ENCODE peak calls at places on chromosomes 13 and 19, in six cellular contexts. One of them, this sample, is unnamed.

GRCh38 chr19:12596485-12596884 is 14.1 kb downstream of the ZNF490 start:
- DNase-seq in cardiac muscle cell: no peak
- DNase-seq in GM12865: no peak
- DNase-seq in A549: no peak
- DNase-seq in cardiac fibroblast: no peak
- DNase-seq in CD8-positive, alpha-beta T cell: no peak
- DNase-seq in this sample: no peak

GRCh38 chr13:108158746-108159145 is 56.6 kb downstream of the LIG4 start:
- DNase-seq in A549: no peak
- DNase-seq in cardiac fibroblast: no peak
- DNase-seq in GM12865: no peak
- DNase-seq in cardiac muscle cell: no peak
- DNase-seq in CD8-positive, alpha-beta T cell: no peak
- DNase-seq in this sample: no peak

GRCh38 chr19:35002037-35002535 is 2.0 kb downstream of the GRAMD1A start:
- DNase-seq in GM12865: no peak
- DNase-seq in cardiac muscle cell: no peak
- DNase-seq in cardiac fibroblast: no peak
- DNase-seq in A549: no peak
- DNase-seq in CD8-positive, alpha-beta T cell: no peak
- DNase-seq in this sample: no peak

GRCh38 chr19:3423183-3423829 is 56.9 kb downstream of the NFIC start:
- DNase-seq in cardiac muscle cell: no peak
- DNase-seq in GM12865: no peak
- DNase-seq in A549: no peak
- DNase-seq in cardiac fibroblast: no peak
- DNase-seq in CD8-positive, alpha-beta T cell: no peak
- DNase-seq in this sample: peak

GRCh38 chr19:12665281-12665573 is 1.3 kb downstream of the MAN2B1 start:
- DNase-seq in GM12865: peak
- DNase-seq in CD8-positive, alpha-beta T cell: peak
- DNase-seq in cardiac muscle cell: no peak
- DNase-seq in cardiac fibroblast: no peak
- DNase-seq in A549: no peak
- DNase-seq in this sample: no peak

GRCh38 chr19:38769635-38770211 is 3.6 kb downstream of the LGALS7 start:
- DNase-seq in CD8-positive, alpha-beta T cell: peak
- DNase-seq in A549: peak
- DNase-seq in cardiac muscle cell: peak
- DNase-seq in cardiac fibroblast: peak
- DNase-seq in GM12865: peak
- DNase-seq in this sample: peak

GRCh38 chr19:39247701-39248664 is 673 bp downstream of the IFNL4 start:
- DNase-seq in cardiac muscle cell: peak
- DNase-seq in CD8-positive, alpha-beta T cell: no peak
- DNase-seq in cardiac fibroblast: no peak
- DNase-seq in A549: no peak
- DNase-seq in GM12865: no peak
- DNase-seq in this sample: no peak

GRCh38 chr13:41606646-41607045 is 149.3 kb downstream of the RGCC start:
- DNase-seq in cardiac fibroblast: no peak
- DNase-seq in GM12865: no peak
- DNase-seq in A549: no peak
- DNase-seq in CD8-positive, alpha-beta T cell: no peak
- DNase-seq in cardiac muscle cell: peak
- DNase-seq in this sample: no peak

GRCh38 chr13:48600374-48601364 is 53.1 kb upstream of the CYSLTR2 start:
- DNase-seq in cardiac muscle cell: no peak
- DNase-seq in A549: no peak
- DNase-seq in GM12865: no peak
- DNase-seq in cardiac fibroblast: peak
- DNase-seq in CD8-positive, alpha-beta T cell: no peak
- DNase-seq in this sample: peak

GRCh38 chr13:41236369-41236768 is 27.0 kb downstream of the MTRF1 start:
- DNase-seq in cardiac fibroblast: no peak
- DNase-seq in CD8-positive, alpha-beta T cell: no peak
- DNase-seq in GM12865: no peak
- DNase-seq in cardiac muscle cell: no peak
- DNase-seq in A549: no peak
- DNase-seq in this sample: no peak

GRCh38 chr13:53064721-53065120 is 36.1 kb downstream of the OLFM4 start:
- DNase-seq in A549: no peak
- DNase-seq in cardiac fibroblast: no peak
- DNase-seq in CD8-positive, alpha-beta T cell: no peak
- DNase-seq in cardiac muscle cell: no peak
- DNase-seq in GM12865: no peak
- DNase-seq in this sample: no peak

GRCh38 chr19:15288146-15288963 is 44.0 kb downstream of the BRD4 start:
- DNase-seq in cardiac fibroblast: no peak
- DNase-seq in CD8-positive, alpha-beta T cell: no peak
- DNase-seq in A549: no peak
- DNase-seq in GM12865: peak
- DNase-seq in cardiac muscle cell: no peak
- DNase-seq in this sample: no peak

GRCh38 chr13:44004881-44005280 is 125.2 kb downstream of the LACC1 start:
- DNase-seq in cardiac fibroblast: peak
- DNase-seq in A549: no peak
- DNase-seq in cardiac muscle cell: no peak
- DNase-seq in CD8-positive, alpha-beta T cell: no peak
- DNase-seq in GM12865: no peak
- DNase-seq in this sample: peak

GRCh38 chr19:3006075-3006767 is 22.9 kb downstream of the TLE2 start:
- DNase-seq in cardiac muscle cell: no peak
- DNase-seq in A549: peak
- DNase-seq in cardiac fibroblast: no peak
- DNase-seq in CD8-positive, alpha-beta T cell: peak
- DNase-seq in GM12865: peak
- DNase-seq in this sample: no peak

GRCh38 chr19:19661675-19662251 is 1.7 kb downstream of the ATP13A1 start:
- DNase-seq in CD8-positive, alpha-beta T cell: no peak
- DNase-seq in cardiac muscle cell: no peak
- DNase-seq in A549: no peak
- DNase-seq in cardiac fibroblast: no peak
- DNase-seq in GM12865: peak
- DNase-seq in this sample: no peak

GRCh38 chr13:48222358-48223015 is 10.5 kb upstream of the ITM2B start:
- DNase-seq in cardiac fibroblast: peak
- DNase-seq in A549: no peak
- DNase-seq in GM12865: no peak
- DNase-seq in CD8-positive, alpha-beta T cell: no peak
- DNase-seq in cardiac muscle cell: no peak
- DNase-seq in this sample: peak

GRCh38 chr13:108077284-108077683 is 138.1 kb downstream of the LIG4 start:
- DNase-seq in A549: no peak
- DNase-seq in GM12865: no peak
- DNase-seq in cardiac muscle cell: no peak
- DNase-seq in CD8-positive, alpha-beta T cell: no peak
- DNase-seq in cardiac fibroblast: no peak
- DNase-seq in this sample: no peak

GRCh38 chr19:14542721-14543328 is 13.4 kb downstream of the TECR start:
- DNase-seq in GM12865: no peak
- DNase-seq in cardiac muscle cell: no peak
- DNase-seq in cardiac fibroblast: no peak
- DNase-seq in CD8-positive, alpha-beta T cell: no peak
- DNase-seq in A549: no peak
- DNase-seq in this sample: peak

GRCh38 chr13:78657699-78658629 is 991 bp downstream of the OBI1 start:
- DNase-seq in CD8-positive, alpha-beta T cell: no peak
- DNase-seq in cardiac muscle cell: peak
- DNase-seq in cardiac fibroblast: peak
- DNase-seq in GM12865: peak
- DNase-seq in A549: no peak
- DNase-seq in this sample: peak

GRCh38 chr19:41937525-41937924 is 9.3 kb upstream of the ERFL start:
- DNase-seq in cardiac fibroblast: no peak
- DNase-seq in GM12865: no peak
- DNase-seq in CD8-positive, alpha-beta T cell: no peak
- DNase-seq in A549: no peak
- DNase-seq in cardiac muscle cell: no peak
- DNase-seq in this sample: no peak

GRCh38 chr19:31885280-31885853 is 460.0 kb upstream of the ZNF507 start:
- DNase-seq in CD8-positive, alpha-beta T cell: no peak
- DNase-seq in cardiac fibroblast: no peak
- DNase-seq in cardiac muscle cell: no peak
- DNase-seq in GM12865: no peak
- DNase-seq in A549: no peak
- DNase-seq in this sample: no peak

GRCh38 chr19:31883299-31883990 is 462.0 kb upstream of the ZNF507 start:
- DNase-seq in GM12865: no peak
- DNase-seq in cardiac fibroblast: no peak
- DNase-seq in cardiac muscle cell: no peak
- DNase-seq in A549: no peak
- DNase-seq in CD8-positive, alpha-beta T cell: no peak
- DNase-seq in this sample: no peak

GRCh38 chr19:31881988-31882387 is 463.4 kb upstream of the ZNF507 start:
- DNase-seq in A549: no peak
- DNase-seq in cardiac muscle cell: no peak
- DNase-seq in CD8-positive, alpha-beta T cell: no peak
- DNase-seq in GM12865: no peak
- DNase-seq in cardiac fibroblast: no peak
- DNase-seq in this sample: no peak

GRCh38 chr19:31880283-31880682 is 465.1 kb upstream of the ZNF507 start:
- DNase-seq in GM12865: no peak
- DNase-seq in cardiac muscle cell: no peak
- DNase-seq in CD8-positive, alpha-beta T cell: no peak
- DNase-seq in A549: no peak
- DNase-seq in cardiac fibroblast: no peak
- DNase-seq in this sample: no peak

GRCh38 chr19:31882709-31883108 is 462.7 kb upstream of the ZNF507 start:
- DNase-seq in cardiac muscle cell: no peak
- DNase-seq in cardiac fibroblast: no peak
- DNase-seq in GM12865: no peak
- DNase-seq in CD8-positive, alpha-beta T cell: no peak
- DNase-seq in A549: no peak
- DNase-seq in this sample: no peak
- TF ChIP-seq CTCF in cardiac muscle cell: no peak
- TF ChIP-seq CTCF in cardiac fibroblast: no peak
- TF ChIP-seq CTCF in GM12865: no peak
- TF ChIP-seq CTCF in CD8-positive, alpha-beta T cell: no peak
- TF ChIP-seq CTCF in A549: no peak
- TF ChIP-seq CTCF in this sample: no peak

GRCh38 chr19:33390120-33390907 is 16.8 kb downstream of the CEBPG start:
- DNase-seq in cardiac fibroblast: peak
- DNase-seq in A549: no peak
- DNase-seq in cardiac muscle cell: no peak
- DNase-seq in CD8-positive, alpha-beta T cell: no peak
- DNase-seq in GM12865: no peak
- DNase-seq in this sample: peak

GRCh38 chr19:33390908-33391630 is 17.6 kb downstream of the CEBPG start:
- DNase-seq in cardiac fibroblast: no peak
- DNase-seq in CD8-positive, alpha-beta T cell: no peak
- DNase-seq in cardiac muscle cell: no peak
- DNase-seq in GM12865: no peak
- DNase-seq in A549: no peak
- DNase-seq in this sample: no peak

GRCh38 chr19:33393286-33394005 is 19.9 kb downstream of the CEBPG start:
- DNase-seq in cardiac fibroblast: no peak
- DNase-seq in A549: no peak
- DNase-seq in GM12865: no peak
- DNase-seq in cardiac muscle cell: no peak
- DNase-seq in CD8-positive, alpha-beta T cell: no peak
- DNase-seq in this sample: no peak

GRCh38 chr19:33392341-33393285 is 19.1 kb downstream of the CEBPG start:
- DNase-seq in CD8-positive, alpha-beta T cell: no peak
- DNase-seq in GM12865: no peak
- DNase-seq in A549: no peak
- DNase-seq in cardiac muscle cell: peak
- DNase-seq in cardiac fibroblast: no peak
- DNase-seq in this sample: no peak

DNA sequence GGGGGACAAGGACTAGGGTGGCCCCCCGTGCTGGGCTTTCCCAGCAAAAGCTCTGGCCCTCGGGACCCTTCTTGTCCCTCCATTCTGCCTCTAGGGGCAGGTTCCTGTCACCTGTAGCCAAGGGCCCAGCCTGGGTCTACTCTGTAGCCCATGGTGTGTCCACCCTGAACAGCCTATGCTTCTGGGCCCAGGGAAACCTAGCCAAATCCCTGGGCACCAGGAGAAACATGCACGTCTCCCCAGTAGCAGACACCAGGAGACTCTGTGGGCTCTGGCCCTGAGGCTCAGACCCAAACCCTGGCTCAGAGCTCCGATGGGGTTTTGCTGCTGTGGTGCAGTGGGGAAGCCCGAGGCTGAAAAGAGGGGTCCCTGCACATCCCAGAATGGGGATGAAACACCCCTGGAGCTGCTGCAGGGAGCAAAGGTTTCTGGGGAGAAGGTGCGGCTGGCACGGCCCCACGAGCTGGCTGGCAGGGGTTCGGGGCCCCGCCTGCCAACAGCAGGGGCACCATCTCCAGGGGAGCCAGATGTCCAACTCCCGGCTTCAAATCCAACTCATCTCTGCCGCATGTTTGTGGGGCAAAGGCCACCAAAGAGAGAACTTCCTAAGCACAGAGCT is 18.2 kb downstream of the CEBPG start:
- DNase-seq in cardiac fibroblast: no peak
- DNase-seq in cardiac muscle cell: no peak
- DNase-seq in GM12865: no peak
- DNase-seq in CD8-positive, alpha-beta T cell: no peak
- DNase-seq in A549: no peak
- DNase-seq in this sample: no peak
- H3K4me3 ChIP-seq in cardiac fibroblast: no peak
- H3K4me3 ChIP-seq in cardiac muscle cell: no peak
- H3K4me3 ChIP-seq in GM12865: no peak
- H3K4me3 ChIP-seq in CD8-positive, alpha-beta T cell: no peak
- H3K4me3 ChIP-seq in A549: no peak
- H3K4me3 ChIP-seq in this sample: no peak

GRCh38 chr19:40284501-40285352 is at the start of gene AKT2:
- DNase-seq in cardiac fibroblast: no peak
- DNase-seq in CD8-positive, alpha-beta T cell: peak
- DNase-seq in A549: no peak
- DNase-seq in cardiac muscle cell: peak
- DNase-seq in GM12865: peak
- DNase-seq in this sample: peak
- TF ChIP-seq CTCF in cardiac fibroblast: no peak
- TF ChIP-seq CTCF in CD8-positive, alpha-beta T cell: no peak
- TF ChIP-seq CTCF in A549: no peak
- TF ChIP-seq CTCF in cardiac muscle cell: no peak
- TF ChIP-seq CTCF in GM12865: no peak
- TF ChIP-seq CTCF in this sample: no peak

DNA sequence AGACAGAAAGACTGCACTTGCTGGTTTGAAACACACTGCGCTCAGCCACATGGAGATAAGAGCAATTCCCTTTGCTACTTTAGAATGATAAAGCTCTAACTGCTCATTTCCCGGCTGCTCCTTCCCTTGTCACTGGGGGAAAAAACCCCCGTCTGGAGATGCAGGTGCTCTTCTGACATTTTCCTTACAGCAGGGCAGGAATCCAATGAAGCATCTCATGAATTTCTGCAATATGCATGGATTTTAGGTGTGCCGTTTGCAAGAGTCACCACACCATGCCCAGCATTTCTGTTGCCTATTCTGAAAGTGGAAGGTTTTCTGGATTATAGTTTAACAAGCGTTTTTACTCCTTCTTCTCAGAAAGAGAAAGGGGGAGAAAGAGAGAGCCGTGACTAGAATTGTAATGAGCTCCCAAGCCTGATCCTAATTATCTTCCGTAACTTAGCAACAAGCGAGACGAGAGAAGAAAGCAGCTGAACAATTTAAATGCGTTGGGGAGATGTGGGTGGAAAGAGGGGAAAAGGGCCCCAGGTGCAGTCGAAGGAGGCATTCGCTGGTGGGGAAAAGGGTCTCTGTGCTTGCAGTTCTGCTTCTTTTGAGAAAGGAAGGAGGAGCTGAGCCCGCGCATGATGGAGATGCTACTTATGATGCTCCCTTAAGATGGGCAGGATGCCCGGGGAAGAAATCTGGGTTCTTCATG is 76.6 kb upstream of the SPATA13 start:
- DNase-seq in cardiac fibroblast: no peak
- DNase-seq in cardiac muscle cell: no peak
- DNase-seq in A549: no peak
- DNase-seq in GM12865: no peak
- DNase-seq in CD8-positive, alpha-beta T cell: no peak
- DNase-seq in this sample: no peak
- H3K4me3 ChIP-seq in cardiac fibroblast: no peak
- H3K4me3 ChIP-seq in cardiac muscle cell: no peak
- H3K4me3 ChIP-seq in A549: no peak
- H3K4me3 ChIP-seq in GM12865: no peak
- H3K4me3 ChIP-seq in CD8-positive, alpha-beta T cell: no peak
- H3K4me3 ChIP-seq in this sample: no peak